ENCODE peak calls at places on chromosome 10, in nine cellular contexts. V is CD8-positive, alpha-beta T cell; P is spleen; J is IMR-90; X is tibial artery; Y is pancreas; L is upper lobe of right lung; B is iPS DF 6.9; O is adipocyte. G is an unnamed sample. For H3K4me1, the result is how much of the 10 kb centered on the place peaks cover.

GRCh38 chr10:60230892-60231291 is 158.8 kb downstream of the ANK3 start:
- DNase-seq in V (no peak), P (no peak), J (peak), X (no peak), Y (no peak), L (no peak), B (no peak), O (peak), G (no peak)

GRCh38 chr10:66882271-66882670 is 43.6 kb upstream of the LRRTM3 start:
- DNase-seq in V (no peak), P (no peak), J (no peak), X (no peak), Y (no peak), L (no peak), B (no peak), O (no peak), G (no peak)

GRCh38 chr10:84166620-84167288 is 6.8 kb upstream of the GPR15LG start:
- DNase-seq in V (no peak), P (no peak), J (no peak), X (no peak), Y (no peak), L (no peak), B (no peak), O (no peak), G (no peak)

GRCh38 chr10:76397210-76397881 is 965.9 kb downstream of the LRMDA start:
- DNase-seq in V (no peak), P (no peak), J (no peak), X (peak), Y (peak), L (no peak), B (no peak), O (peak), G (no peak)

GRCh38 chr10:6716521-6716920 is 136.4 kb upstream of the PRKCQ start:
- DNase-seq in V (no peak), P (no peak), J (peak), X (no peak), Y (no peak), L (no peak), B (no peak), O (peak), G (peak)

GRCh38 chr10:131444862-131445461 is 133.4 kb upstream of the TCERG1L start:
- DNase-seq in V (no peak), P (peak), J (no peak), X (peak), Y (no peak), L (peak), B (no peak), O (no peak), G (no peak)

GRCh38 chr10:28492556-28492955 is 40.4 kb upstream of the WAC start:
- DNase-seq in V (no peak), P (no peak), J (no peak), X (no peak), Y (no peak), L (no peak), B (no peak), O (no peak), G (no peak)

GRCh38 chr10:77836299-77836820 is 90.2 kb downstream of the DLG5 start:
- DNase-seq in V (peak), P (peak), J (peak), X (no peak), Y (no peak), L (no peak), B (no peak), O (no peak), G (no peak)

GRCh38 chr10:94409016-94409657 is 6.8 kb downstream of the TBC1D12 start:
- DNase-seq in V (no peak), P (no peak), J (no peak), X (no peak), Y (no peak), L (no peak), B (no peak), O (no peak), G (no peak)

GRCh38 chr10:49664842-49665355 is 14.6 kb upstream of the C10orf53 start:
- DNase-seq in V (no peak), P (no peak), J (no peak), X (no peak), Y (no peak), L (no peak), B (no peak), O (no peak), G (peak)

GRCh38 chr10:5317547-5318107 is 47.1 kb upstream of the UCN3 start:
- DNase-seq in V (peak), P (no peak), J (peak), X (no peak), Y (no peak), L (no peak), B (no peak), O (peak), G (no peak)

GRCh38 chr10:80658068-80658467 is 120.4 kb downstream of the SH2D4B start:
- DNase-seq in V (no peak), P (no peak), J (no peak), X (no peak), Y (no peak), L (no peak), B (no peak), O (no peak), G (no peak)

GRCh38 chr10:99917963-99918825 is 91.6 kb downstream of the DNMBP start:
- DNase-seq in V (no peak), P (no peak), J (peak), X (no peak), Y (no peak), L (peak), B (peak), O (peak), G (no peak)

GRCh38 chr10:61663466-61663865 is 737 bp downstream of the CABCOCO1 start:
- DNase-seq in V (no peak), P (no peak), J (no peak), X (no peak), Y (no peak), L (no peak), B (no peak), O (no peak), G (no peak)
- H3K4me3 ChIP-seq in V (no peak), P (no peak), J (no peak), X (peak), Y (peak), L (peak), B (no peak), O (peak), G (peak)

GRCh38 chr10:68959695-68960524 is 3.9 kb downstream of the DDX21 start:
- DNase-seq in V (no peak), P (no peak), J (no peak), X (no peak), Y (no peak), L (no peak), B (no peak), O (no peak), G (no peak)
- H3K4me1 ChIP-seq in V (under half), P (half or more), J (under half), X (under half), Y (under half), L (under half), B (under half), O (under half), G (under half)

GRCh38 chr10:17216901-17217395 is 11.1 kb upstream of the VIM start:
- DNase-seq in V (no peak), P (no peak), J (no peak), X (no peak), Y (no peak), L (no peak), B (no peak), O (peak), G (no peak)

GRCh38 chr10:17217661-17218306 is 10.3 kb upstream of the VIM start:
- DNase-seq in V (no peak), P (no peak), J (peak), X (no peak), Y (no peak), L (no peak), B (no peak), O (peak), G (no peak)

GRCh38 chr10:17215782-17216122 is 12.3 kb upstream of the VIM start:
- DNase-seq in V (no peak), P (no peak), J (no peak), X (no peak), Y (no peak), L (no peak), B (no peak), O (no peak), G (no peak)

GRCh38 chr10:17214991-17215781 is 12.9 kb upstream of the VIM start:
- DNase-seq in V (no peak), P (no peak), J (peak), X (no peak), Y (no peak), L (no peak), B (no peak), O (peak), G (no peak)

DNA sequence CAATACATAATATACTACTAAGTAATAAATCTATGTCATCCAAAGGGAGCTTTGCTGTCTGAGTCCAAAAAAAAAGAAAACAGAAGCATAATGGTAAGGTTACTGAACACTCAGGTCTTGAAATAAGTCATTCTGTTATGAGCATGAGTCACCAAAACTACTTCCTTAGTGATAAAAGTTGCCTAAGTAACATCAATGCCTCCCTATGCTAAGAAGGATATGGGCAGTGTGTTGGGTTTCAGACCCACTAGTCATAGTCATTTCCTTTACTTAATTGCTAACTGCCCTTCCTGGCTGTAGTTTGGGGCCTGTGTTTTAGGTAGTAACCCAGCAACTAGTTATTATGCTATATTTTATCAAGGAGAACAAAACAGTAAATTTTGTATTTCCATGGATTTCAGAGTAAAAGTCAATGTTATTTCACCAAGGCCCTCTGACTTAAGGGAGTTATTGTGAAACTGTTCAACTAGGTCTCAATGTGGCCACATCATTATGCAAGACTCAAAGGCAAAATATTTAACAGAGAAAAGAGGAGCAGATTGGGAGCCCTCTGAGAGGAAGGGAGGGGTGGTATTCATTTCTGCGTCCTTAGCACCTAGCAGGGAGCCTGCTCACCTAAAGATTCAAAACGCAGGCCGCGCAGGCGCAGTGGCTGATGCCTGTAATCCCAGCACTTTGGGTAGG is 11.7 kb upstream of the VIM start:
- DNase-seq in V (no peak), P (no peak), J (peak), X (no peak), Y (no peak), L (no peak), B (no peak), O (peak), G (no peak)
- H3K4me3 ChIP-seq in V (no peak), P (no peak), J (no peak), X (no peak), Y (no peak), L (no peak), B (no peak), O (peak), G (no peak)

GRCh38 chr10:3781458-3782098 is 3.4 kb downstream of the KLF6 start:
- DNase-seq in V (no peak), P (peak), J (peak), X (peak), Y (peak), L (peak), B (no peak), O (peak), G (no peak)
- H3K4me1 ChIP-seq in V (half or more), P (half or more), J (under half), X (under half), Y (under half), L (under half), B (under half), O (half or more), G (half or more)